ENCODE peak calls at places on chromosomes 11 and 22, in seven cellular contexts. Q, Z, M, C, L, T and E are unnamed samples.

GRCh38 chr22:46673677-46674236 is 53.6 kb downstream of the GRAMD4 start:
- DNase-seq in Q (no peak), Z (no peak), M (no peak), C (no peak), L (no peak), T (no peak), E (no peak)

GRCh38 chr11:111378773-111379499 is at the start of gene POU2AF1:
- DNase-seq in Q (peak; percentile 100), Z (peak; percentile 74), M (no peak), C (no peak), L (no peak), T (peak; percentile 76), E (no peak)

GRCh38 chr11:44112083-44112865 is 16.8 kb downstream of the EXT2 start:
- DNase-seq in Q (no peak), Z (peak; percentile 70), M (no peak), C (peak; percentile 41), L (no peak), T (no peak), E (no peak)

GRCh38 chr11:18785416-18785815 is 6.2 kb downstream of the PTPN5 start:
- DNase-seq in Q (no peak), Z (no peak), M (peak; percentile 2), C (no peak), L (no peak), T (no peak), E (no peak)

GRCh38 chr11:6201486-6201885 is 2.5 kb downstream of the OR52W1 start:
- DNase-seq in Q (no peak), Z (peak; percentile 61), M (no peak), C (no peak), L (no peak), T (no peak), E (no peak)

GRCh38 chr11:46247664-46248063 is 29.8 kb upstream of the CREB3L1 start:
- DNase-seq in Q (peak; percentile 81), Z (peak; percentile 48), M (no peak), C (peak; percentile 85), L (peak; percentile 85), T (no peak), E (no peak)

GRCh38 chr22:37225481-37225880 is 13.2 kb upstream of the SSTR3 start:
- DNase-seq in Q (peak; percentile 68), Z (peak; percentile 7), M (no peak), C (no peak), L (no peak), T (no peak), E (no peak)

GRCh38 chr11:76768091-76769047 is 14.8 kb upstream of the TSKU start:
- DNase-seq in Q (no peak), Z (peak; percentile 36), M (no peak), C (peak; percentile 63), L (no peak), T (no peak), E (no peak)

GRCh38 chr11:76621466-76621865 is 49.1 kb downstream of the LRRC32 start:
- DNase-seq in Q (no peak), Z (no peak), M (peak; percentile 64), C (no peak), L (no peak), T (no peak), E (no peak)

GRCh38 chr11:18365736-18366135 is 28.6 kb upstream of the LDHA start:
- DNase-seq in Q (no peak), Z (no peak), M (no peak), C (no peak), L (no peak), T (no peak), E (no peak)

GRCh38 chr11:65560555-65561418 is 2.6 kb upstream of the LTBP3 start:
- DNase-seq in Q (no peak), Z (peak; percentile 87), M (peak; percentile 85), C (peak; percentile 64), L (no peak), T (peak; percentile 84), E (peak; percentile 61)

GRCh38 chr22:39230261-39231196 is 14.3 kb downstream of the PDGFB start:
- DNase-seq in Q (no peak), Z (no peak), M (no peak), C (no peak), L (no peak), T (peak; percentile 83), E (no peak)

GRCh38 chr11:114089748-114090147 is 30.2 kb downstream of the ZBTB16 start:
- DNase-seq in Q (no peak), Z (no peak), M (no peak), C (peak; percentile 59), L (no peak), T (no peak), E (no peak)

GRCh38 chr11:118338637-118339061 is 3.9 kb downstream of the CD3D start:
- DNase-seq in Q (no peak), Z (no peak), M (no peak), C (peak; percentile 17), L (no peak), T (peak; percentile 79), E (no peak)

GRCh38 chr22:32335471-32335870 is 22.2 kb upstream of the RFPL3 start:
- DNase-seq in Q (no peak), Z (no peak), M (peak; percentile 35), C (no peak), L (no peak), T (no peak), E (no peak)

GRCh38 chr22:39148727-39149535 is 3.5 kb downstream of the CBX7 start:
- DNase-seq in Q (peak; percentile 58), Z (no peak), M (peak; percentile 93), C (peak; percentile 63), L (no peak), T (no peak), E (no peak)

GRCh38 chr11:70225629-70226582 is 22.8 kb downstream of the FADD start:
- DNase-seq in Q (peak; percentile 57), Z (no peak), M (no peak), C (no peak), L (no peak), T (no peak), E (no peak)

GRCh38 chr11:13668957-13669521 is 571 bp downstream of the FAR1 start:
- DNase-seq in Q (peak; percentile 84), Z (peak; percentile 31), M (no peak), C (peak; percentile 56), L (peak; percentile 51), T (peak; percentile 87), E (no peak)

GRCh38 chr11:22163394-22163797 is 29.5 kb upstream of the ANO5 start:
- DNase-seq in Q (no peak), Z (no peak), M (no peak), C (no peak), L (no peak), T (no peak), E (no peak)

GRCh38 chr22:27874185-27874584 is 44.9 kb downstream of the PITPNB start:
- DNase-seq in Q (no peak), Z (no peak), M (no peak), C (no peak), L (no peak), T (no peak), E (no peak)

GRCh38 chr22:27873476-27873875 is 45.6 kb downstream of the PITPNB start:
- DNase-seq in Q (no peak), Z (no peak), M (peak; percentile 80), C (no peak), L (no peak), T (no peak), E (no peak)

GRCh38 chr22:27876684-27877083 is 42.4 kb downstream of the PITPNB start:
- DNase-seq in Q (no peak), Z (peak; percentile 50), M (no peak), C (no peak), L (no peak), T (no peak), E (no peak)

GRCh38 chr22:27875951-27876350 is 43.1 kb downstream of the PITPNB start:
- DNase-seq in Q (no peak), Z (no peak), M (no peak), C (no peak), L (no peak), T (no peak), E (no peak)

GRCh38 chr22:27874756-27875155 is 44.3 kb downstream of the PITPNB start:
- DNase-seq in Q (no peak), Z (no peak), M (no peak), C (no peak), L (no peak), T (no peak), E (no peak)
- H3K4me1 ChIP-seq in Q (peaks cover 22% of the 10 kb centered on the region), Z (peaks cover 13% of the 10 kb centered on the region), M (peaks cover 38% of the 10 kb centered on the region), C (peaks cover 50% of the 10 kb centered on the region), L (peaks cover 37% of the 10 kb centered on the region), T (peaks cover 6% of the 10 kb centered on the region), E (no peaks in the 10 kb centered on the region)

GRCh38 chr22:21450320-21450831 is 16.8 kb upstream of the TMEM191C start:
- DNase-seq in Q (no peak), Z (no peak), M (peak; percentile 42), C (no peak), L (peak; percentile 12), T (peak; percentile 56), E (peak; percentile 34)

GRCh38 chr22:21448627-21449416 is 18.4 kb upstream of the TMEM191C start:
- DNase-seq in Q (no peak), Z (no peak), M (peak; percentile 25), C (peak; percentile 4), L (peak; percentile 11), T (peak; percentile 47), E (peak; percentile 38)

GRCh38 chr22:21449531-21450319 is 17.5 kb upstream of the TMEM191C start:
- DNase-seq in Q (no peak), Z (no peak), M (peak; percentile 55), C (no peak), L (peak; percentile 11), T (peak; percentile 68), E (peak; percentile 41)

GRCh38 chr22:21450858-21451331 is 16.3 kb upstream of the TMEM191C start:
- DNase-seq in Q (no peak), Z (no peak), M (peak; percentile 53), C (no peak), L (no peak), T (peak; percentile 61), E (peak; percentile 20)

GRCh38 chr22:21451545-21452520 is 15.4 kb upstream of the TMEM191C start:
- DNase-seq in Q (no peak), Z (no peak), M (peak; percentile 33), C (no peak), L (peak; percentile 7), T (no peak), E (peak; percentile 29)
- H3K4me1 ChIP-seq in Q (no peaks in the 10 kb centered on the region), Z (no peaks in the 10 kb centered on the region), M (no peaks in the 10 kb centered on the region), C (peaks cover 28% of the 10 kb centered on the region), L (no peaks in the 10 kb centered on the region), T (no peaks in the 10 kb centered on the region), E (no peaks in the 10 kb centered on the region)

DNA sequence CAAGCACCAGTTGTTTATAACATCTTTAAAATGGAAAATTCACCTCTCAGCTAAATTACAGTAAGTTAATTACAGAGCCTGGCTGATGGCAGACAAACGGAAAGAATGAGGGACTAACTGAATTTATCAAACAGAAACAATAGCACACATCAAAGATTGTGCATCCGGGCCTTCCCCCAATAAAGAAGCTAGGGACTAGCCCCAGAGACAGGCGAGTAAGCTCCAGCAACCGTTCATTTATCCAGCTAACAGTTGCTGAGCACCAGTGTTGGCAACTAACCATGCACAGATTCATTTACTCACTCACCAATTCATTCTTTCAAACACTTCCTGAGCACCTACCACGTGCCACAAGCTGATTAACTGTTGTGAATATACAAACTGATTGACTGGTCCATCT is 51.2 kb downstream of the SMCO4 start:
- DNase-seq in Q (no peak), Z (no peak), M (no peak), C (no peak), L (no peak), T (no peak), E (no peak)
- H3K4me1 ChIP-seq in Q (no peaks in the 10 kb centered on the region), Z (no peaks in the 10 kb centered on the region), M (no peaks in the 10 kb centered on the region), C (peaks cover 43% of the 10 kb centered on the region), L (peaks cover 21% of the 10 kb centered on the region), T (peaks cover 23% of the 10 kb centered on the region), E (no peaks in the 10 kb centered on the region)

DNA sequence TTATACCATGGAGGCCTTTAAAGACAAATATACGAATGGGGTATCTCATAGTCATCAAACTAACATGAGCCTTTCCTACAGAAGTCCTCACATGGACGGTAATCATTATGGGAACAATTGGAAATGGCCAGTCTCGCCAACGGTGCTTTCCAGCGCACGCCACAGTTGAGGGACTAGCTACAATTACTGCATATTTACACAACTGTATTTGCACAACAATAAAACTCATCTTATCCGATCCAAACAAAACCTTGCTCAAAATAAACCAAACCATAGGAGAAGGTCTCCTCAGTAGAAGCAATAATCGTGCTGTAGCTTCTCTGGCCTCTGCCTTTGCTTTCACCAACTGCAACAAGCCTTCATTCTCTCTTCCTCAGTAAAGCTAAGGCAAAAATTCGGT is 5.9 kb downstream of the CADM1 start:
- DNase-seq in Q (no peak), Z (no peak), M (no peak), C (no peak), L (no peak), T (no peak), E (no peak)
- H3K4me1 ChIP-seq in Q (no peaks in the 10 kb centered on the region), Z (no peaks in the 10 kb centered on the region), M (peaks cover 10% of the 10 kb centered on the region), C (peaks cover 21% of the 10 kb centered on the region), L (no peaks in the 10 kb centered on the region), T (peaks cover 3% of the 10 kb centered on the region), E (no peaks in the 10 kb centered on the region)